ENCODE peak calls at places on chromosomes 6 and 20, in ten cellular contexts. R is cardiac fibroblast; F is cardiac muscle cell; Y is Panc1; A is fibroblast of the aortic adventitia; Q is fibroblast of lung; N is neuronal stem cell; E is suprapubic skin; I is aorta; T is naive thymus-derived CD4-positive, alpha-beta T cell. L is an unnamed sample.

GRCh38 chr20:45920795-45921617 is 9.1 kb upstream of the PLTP start:
- DNase-seq in Y (no peak), E (no peak), N (no peak), R (no peak), T (no peak), F (no peak), I (no peak), Q (no peak), A (no peak), L (no peak)

GRCh38 chr6:40956871-40957270 is 82.2 kb downstream of the UNC5CL start:
- DNase-seq in Q (no peak), A (peak; percentile 9), N (no peak), I (no peak), E (no peak), T (no peak), F (no peak), Y (no peak), R (no peak), L (no peak)

GRCh38 chr20:35953411-35954199 is 697 bp downstream of the SCAND1 start:
- DNase-seq in F (peak; percentile 53), E (peak; percentile 83), A (no peak), Y (no peak), T (peak; percentile 71), I (peak; percentile 79), N (no peak), Q (peak; percentile 45), R (peak; percentile 9), L (peak; percentile 30)

GRCh38 chr6:100305237-100305869 is 159.4 kb downstream of the SIM1 start:
- DNase-seq in E (no peak), A (no peak), T (no peak), Q (no peak), N (no peak), I (no peak), Y (no peak), F (no peak), R (no peak), L (no peak)

GRCh38 chr20:7505835-7506221 is 434.4 kb downstream of the HAO1 start:
- DNase-seq in F (no peak), R (no peak), I (no peak), N (no peak), T (no peak), Q (no peak), E (no peak), A (no peak), Y (no peak), L (no peak)

GRCh38 chr6:170553686-170554085 is 483 bp upstream of the TBP start:
- DNase-seq in T (peak; percentile 81), A (peak; percentile 59), R (peak; percentile 61), F (peak; percentile 61), Q (peak; percentile 72), I (no peak), N (no peak), E (no peak), Y (no peak), L (no peak)

GRCh38 chr20:20641783-20642182 is 70.7 kb downstream of the RALGAPA2 start:
- DNase-seq in T (no peak), F (no peak), E (no peak), I (no peak), Y (no peak), A (no peak), Q (no peak), N (no peak), R (no peak), L (no peak)

GRCh38 chr6:117188627-117189201 is 76.6 kb upstream of the VGLL2 start:
- DNase-seq in I (no peak), E (no peak), Y (no peak), Q (no peak), F (no peak), A (no peak), N (no peak), T (no peak), R (peak; percentile 18), L (no peak)

GRCh38 chr6:25963426-25964123 is 973 bp downstream of the TRIM38 start:
- DNase-seq in I (no peak), Y (no peak), T (no peak), F (peak; percentile 63), Q (peak; percentile 24), A (peak; percentile 27), R (peak; percentile 29), N (no peak), E (no peak), L (no peak)

GRCh38 chr6:28488916-28489365 is 26.7 kb downstream of the GPX6 start:
- DNase-seq in E (no peak), A (peak; percentile 83), N (peak; percentile 57), I (no peak), R (peak; percentile 90), F (peak; percentile 73), Y (peak; percentile 87), T (peak; percentile 46), Q (peak; percentile 84), L (no peak)

GRCh38 chr6:52577778-52578473 is 1.1 kb upstream of the TRAM2 start:
- DNase-seq in R (no peak), E (no peak), N (no peak), Y (no peak), A (no peak), F (no peak), I (no peak), Q (no peak), T (no peak), L (no peak)

GRCh38 chr6:142925575-142926110 is 19.3 kb downstream of the HIVEP2 start:
- DNase-seq in Y (no peak), A (peak; percentile 85), N (no peak), F (peak; percentile 89), I (no peak), Q (peak; percentile 93), E (no peak), T (no peak), R (peak; percentile 93), L (no peak)

GRCh38 chr20:36971103-36971502 is 19.6 kb upstream of the SAMHD1 start:
- DNase-seq in A (no peak), Q (no peak), E (no peak), R (no peak), Y (no peak), T (no peak), I (no peak), N (no peak), F (no peak), L (no peak)

GRCh38 chr20:36969050-36969449 is 17.5 kb upstream of the SAMHD1 start:
- DNase-seq in T (no peak), A (no peak), R (no peak), Q (no peak), F (no peak), I (no peak), E (no peak), N (no peak), Y (no peak), L (no peak)

GRCh38 chr20:36969478-36970186 is 18.1 kb upstream of the SAMHD1 start:
- DNase-seq in A (no peak), Q (no peak), R (no peak), N (no peak), Y (no peak), F (no peak), I (no peak), T (peak; percentile 55), E (no peak), L (no peak)

GRCh38 chr20:36975085-36975829 is 23.7 kb upstream of the SAMHD1 start:
- DNase-seq in Q (no peak), I (no peak), E (no peak), F (no peak), A (no peak), N (no peak), T (peak; percentile 84), R (no peak), Y (no peak), L (peak; percentile 80)

GRCh38 chr20:36974660-36975059 is 23.2 kb upstream of the SAMHD1 start:
- DNase-seq in F (no peak), Y (no peak), Q (no peak), E (no peak), R (no peak), T (peak; percentile 35), I (no peak), N (no peak), A (no peak), L (no peak)
- H3K4me3 ChIP-seq in F (no peak overlapping the region), Y (no peak overlapping the region), Q (no peak overlapping the region), E (no peak overlapping the region), R (no peak overlapping the region), T (peak overlapping the region; percentile 8), I (no peak overlapping the region), N (no peak overlapping the region), A (no peak overlapping the region), L (no peak overlapping the region)

GRCh38 chr20:33668087-33668790 is 1.5 kb downstream of the ACTL10 start:
- DNase-seq in R (no peak), A (no peak), E (peak; percentile 86), T (peak; percentile 54), N (no peak), Y (no peak), Q (no peak), I (peak; percentile 85), F (no peak), L (no peak)
- H3K4me3 ChIP-seq in R (peak overlapping the region; percentile 57), A (peak overlapping the region; percentile 63), E (peak overlapping the region; percentile 56), T (peak overlapping the region; percentile 79), N (no peak overlapping the region), Y (no peak overlapping the region), Q (no peak overlapping the region), I (no peak overlapping the region), F (no peak overlapping the region), L (no peak overlapping the region)

GRCh38 chr6:147321260-147321659 is 117.0 kb downstream of the STXBP5 start:
- DNase-seq in A (no peak), I (no peak), R (no peak), F (no peak), Q (no peak), T (no peak), Y (no peak), N (no peak), E (no peak), L (no peak)

DNA sequence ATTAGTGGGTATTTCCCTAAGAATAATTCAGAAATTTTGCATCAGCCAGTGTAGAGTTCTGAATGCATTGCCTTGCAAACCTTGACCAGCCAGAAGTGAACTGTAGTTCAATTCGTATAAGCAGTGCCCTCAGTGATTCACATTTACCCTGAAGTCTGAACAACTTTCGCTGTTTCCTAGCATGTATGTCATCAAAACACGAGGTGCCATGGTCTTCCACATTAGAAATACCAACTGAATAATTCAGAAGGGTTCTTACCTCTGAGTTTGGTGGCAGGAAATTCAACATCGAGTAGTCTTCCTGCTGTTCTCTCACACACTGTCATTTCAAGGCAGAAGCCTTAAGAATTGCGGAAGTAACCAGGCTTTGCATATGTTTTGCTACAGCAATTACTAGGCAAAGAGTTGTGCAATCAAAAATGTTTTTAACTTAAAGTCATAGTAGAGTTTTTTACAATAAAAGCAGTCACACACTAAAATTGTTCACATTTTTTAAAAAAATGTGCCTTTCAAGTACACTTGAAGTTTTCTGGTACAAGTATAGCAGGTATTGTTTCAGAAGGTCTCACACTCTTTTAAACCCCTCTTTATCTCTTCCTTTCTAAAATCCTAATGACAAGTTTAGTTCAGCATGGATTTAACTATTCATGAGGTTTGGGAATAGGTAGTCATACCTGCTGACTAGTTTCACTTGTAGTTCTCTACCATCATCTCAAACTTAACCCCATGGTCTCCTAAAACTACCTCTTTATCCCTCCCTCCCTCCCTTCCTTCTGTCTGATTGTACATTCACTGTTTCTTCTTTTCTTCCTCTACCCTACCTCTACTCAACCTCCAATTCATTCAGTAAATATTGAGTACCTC is 118.3 kb downstream of the STXBP5 start:
- DNase-seq in T (peak; percentile 23), N (no peak), A (peak; percentile 9), R (peak; percentile 65), E (no peak), I (no peak), Y (no peak), Q (peak; percentile 78), F (peak; percentile 61), L (no peak)
- H3K4me3 ChIP-seq in T (no peak overlapping the region), N (no peak overlapping the region), A (no peak overlapping the region), R (no peak overlapping the region), E (no peak overlapping the region), I (no peak overlapping the region), Y (no peak overlapping the region), Q (peak overlapping the region; percentile 9), F (no peak overlapping the region), L (no peak overlapping the region)

GRCh38 chr6:128057541-128058335 is 156.9 kb upstream of the THEMIS start:
- DNase-seq in Q (peak; percentile 47), I (no peak), N (no peak), E (no peak), F (no peak), A (peak; percentile 20), Y (no peak), T (no peak), R (peak; percentile 49), L (no peak)
- H3K4me3 ChIP-seq in Q (no peak overlapping the region), I (no peak overlapping the region), N (no peak overlapping the region), E (no peak overlapping the region), F (no peak overlapping the region), A (no peak overlapping the region), Y (no peak overlapping the region), T (no peak overlapping the region), R (no peak overlapping the region), L (no peak overlapping the region)

L was measured in Jurkat, Clone E6-1.